ENCODE peak calls at places on chromosome 5, in eight cellular contexts. R is prostate gland, J is left lung, K is lung, L is adrenal gland, F is PC-9, W is IMR-90, Q is tibial nerve. V is an unnamed sample. For H3K4me1, the result is how much of the 10 kb centered on the place peaks cover.

GRCh38 chr5:150285114-150285513 is 4.5 kb downstream of the CAMK2A start:
- DNase-seq in R (no peak), J (no peak), K (no peak), L (no peak), F (no peak), W (no peak), Q (no peak), V (no peak)

GRCh38 chr5:90293931-90294330 is 115.6 kb downstream of the CETN3 start:
- DNase-seq in R (no peak), J (no peak), K (no peak), L (no peak), F (peak), W (peak), Q (no peak), V (no peak)

GRCh38 chr5:166720026-166720425 is 1571.4 kb upstream of the WWC1 start:
- DNase-seq in R (no peak), J (no peak), K (no peak), L (no peak), F (no peak), W (no peak), Q (no peak), V (no peak)

GRCh38 chr5:142961435-142962171 is 191.4 kb downstream of the ARHGAP26 start:
- DNase-seq in R (no peak), J (no peak), K (no peak), L (no peak), F (no peak), W (no peak), Q (no peak), V (no peak)

GRCh38 chr5:53366245-53366644 is 114.2 kb upstream of the FST start:
- DNase-seq in R (no peak), J (no peak), K (no peak), L (no peak), F (no peak), W (peak), Q (no peak), V (no peak)

GRCh38 chr5:172435362-172436077 is 18.8 kb downstream of the SH3PXD2B start:
- DNase-seq in R (no peak), J (no peak), K (no peak), L (no peak), F (no peak), W (no peak), Q (no peak), V (no peak)

GRCh38 chr5:123182072-123182471 is 93.0 kb downstream of the PRDM6 start:
- DNase-seq in R (no peak), J (no peak), K (no peak), L (no peak), F (no peak), W (no peak), Q (no peak), V (no peak)

GRCh38 chr5:146560205-146560812 is 44.3 kb upstream of the GPR151 start:
- DNase-seq in R (no peak), J (no peak), K (no peak), L (no peak), F (no peak), W (peak), Q (no peak), V (no peak)

GRCh38 chr5:38707352-38708324 is 138.2 kb upstream of the OSMR start:
- DNase-seq in R (no peak), J (no peak), K (no peak), L (peak), F (no peak), W (no peak), Q (no peak), V (no peak)

GRCh38 chr5:75885849-75886596 is 168.8 kb upstream of the POC5 start:
- DNase-seq in R (no peak), J (no peak), K (no peak), L (no peak), F (no peak), W (no peak), Q (no peak), V (peak)

GRCh38 chr5:34535944-34536628 is 120.0 kb upstream of the RAI14 start:
- DNase-seq in R (no peak), J (no peak), K (no peak), L (no peak), F (peak), W (peak), Q (no peak), V (no peak)

GRCh38 chr5:61625682-61626620 is 293.9 kb downstream of the ZSWIM6 start:
- DNase-seq in R (peak), J (peak), K (peak), L (peak), F (no peak), W (peak), Q (peak), V (peak)

GRCh38 chr5:61623401-61624069 is 291.5 kb downstream of the ZSWIM6 start:
- DNase-seq in R (no peak), J (no peak), K (no peak), L (no peak), F (no peak), W (no peak), Q (no peak), V (no peak)

GRCh38 chr5:61624553-61624952 is 292.5 kb downstream of the ZSWIM6 start:
- DNase-seq in R (no peak), J (no peak), K (no peak), L (no peak), F (no peak), W (no peak), Q (no peak), V (no peak)

GRCh38 chr5:61624966-61625681 is 293.1 kb downstream of the ZSWIM6 start:
- DNase-seq in R (no peak), J (no peak), K (no peak), L (no peak), F (no peak), W (no peak), Q (no peak), V (no peak)

GRCh38 chr5:61626639-61627282 is 294.7 kb downstream of the ZSWIM6 start:
- DNase-seq in R (no peak), J (no peak), K (no peak), L (no peak), F (no peak), W (no peak), Q (no peak), V (no peak)
- H3K27ac ChIP-seq in R (no peak), J (peak), K (peak), L (peak), F (no peak), W (no peak), Q (peak), V (no peak)

DNA sequence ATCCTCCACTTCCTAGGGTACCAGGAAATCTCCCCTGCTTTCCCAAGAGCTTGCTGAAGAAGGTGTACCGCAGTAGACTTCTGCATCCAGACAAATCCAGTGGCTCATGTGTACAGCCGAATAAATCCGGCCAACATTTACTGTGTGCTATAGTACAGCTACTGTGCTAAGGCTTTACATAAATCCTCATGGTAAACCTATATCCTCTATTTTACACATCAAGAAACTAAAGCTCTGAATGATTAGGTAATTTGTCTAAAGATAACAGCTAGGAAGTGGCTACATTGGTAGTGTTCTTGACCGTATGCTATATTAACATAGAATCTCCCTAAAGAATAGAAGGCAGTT is 511 bp upstream of the WDR41 start:
- DNase-seq in R (no peak), J (no peak), K (no peak), L (no peak), F (no peak), W (no peak), Q (no peak), V (no peak)
- TF ChIP-seq CTCF in R (no peak), J (no peak), K (no peak), L (no peak), F (peak), W (no peak), Q (no peak), V (no peak)

DNA sequence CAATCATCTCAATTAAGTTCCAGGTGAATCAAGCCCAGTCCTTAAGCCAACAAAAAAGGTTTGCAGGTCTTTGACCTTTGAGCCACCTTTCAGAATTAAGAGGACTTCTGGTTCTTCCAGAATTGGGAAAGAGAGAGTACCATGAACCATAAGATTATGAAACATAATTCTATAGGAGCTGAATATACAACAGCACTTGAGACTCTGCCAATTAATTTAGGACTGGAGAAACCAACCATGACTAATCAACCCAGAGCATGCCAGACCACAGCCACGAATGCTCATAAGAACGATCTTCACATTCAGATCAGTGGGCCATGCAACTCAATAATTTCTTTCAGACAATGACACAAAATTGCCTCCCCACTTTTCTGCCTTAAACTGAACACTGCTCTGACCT is 213.6 kb downstream of the ATPSCKMT start:
- DNase-seq in R (no peak), J (no peak), K (no peak), L (no peak), F (peak), W (peak), Q (no peak), V (no peak)
- H3K4me1 ChIP-seq in R (under half), J (under half), K (under half), L (under half), F (under half), W (under half), Q (under half), V (under half)

DNA sequence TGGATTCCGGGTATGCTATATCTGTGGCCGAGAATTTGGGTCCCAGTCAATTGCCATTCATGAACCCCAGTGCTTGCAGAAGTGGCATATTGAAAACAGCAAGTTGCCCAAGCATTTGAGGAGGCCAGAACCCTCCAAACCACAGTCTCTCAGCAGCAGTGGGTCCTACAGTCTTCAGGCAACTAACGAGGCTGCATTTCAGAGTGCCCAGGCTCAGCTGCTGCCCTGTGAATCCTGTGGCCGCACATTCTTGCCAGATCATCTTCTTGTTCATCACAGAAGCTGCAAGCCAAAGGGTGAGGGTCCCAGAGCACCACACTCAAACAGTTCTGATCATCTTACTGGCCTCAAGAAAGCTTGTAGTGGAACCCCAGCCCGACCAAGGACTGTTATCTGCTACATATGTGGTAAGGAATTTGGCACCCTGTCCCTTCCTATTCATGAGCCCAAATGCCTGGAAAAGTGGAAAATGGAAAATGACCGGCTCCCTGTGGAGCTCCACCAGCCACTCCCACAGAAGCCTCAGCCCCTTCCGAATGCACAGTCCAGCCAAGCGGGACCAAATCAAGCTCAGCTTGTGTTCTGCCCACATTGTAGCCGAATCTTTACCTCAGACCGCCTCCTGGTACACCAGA is 23.0 kb downstream of the ZNF474 start:
- DNase-seq in R (no peak), J (no peak), K (no peak), L (no peak), F (no peak), W (no peak), Q (no peak), V (no peak)
- H3K27ac ChIP-seq in R (no peak), J (no peak), K (no peak), L (no peak), F (no peak), W (peak), Q (no peak), V (no peak)

DNA sequence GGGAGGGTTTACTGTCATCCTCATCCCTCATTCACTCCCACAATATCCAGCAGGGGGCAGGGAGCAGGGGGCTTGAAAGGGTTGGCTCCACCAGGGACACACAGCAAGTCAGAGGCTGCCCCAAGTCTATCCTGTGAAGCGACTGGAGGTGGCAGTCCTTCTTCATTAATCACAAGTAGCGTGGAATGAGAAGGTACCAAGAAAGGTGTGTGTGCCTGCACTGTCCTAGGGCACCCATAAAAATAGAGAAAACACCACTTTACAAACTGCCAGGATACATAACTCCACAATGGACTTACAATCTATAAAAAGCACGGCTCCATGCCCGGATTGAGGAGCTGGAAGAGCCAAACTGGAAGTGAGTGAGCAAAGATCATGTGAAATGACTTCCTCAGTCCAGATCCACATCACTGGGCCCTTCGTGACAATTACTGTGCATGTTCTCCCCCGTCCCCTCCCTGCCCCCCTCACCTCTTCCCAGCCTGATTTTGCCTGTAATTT is 183.9 kb downstream of the SLIT3 start:
- DNase-seq in R (no peak), J (no peak), K (no peak), L (no peak), F (no peak), W (no peak), Q (no peak), V (peak)
- TF ChIP-seq CTCF in R (no peak), J (no peak), K (no peak), L (no peak), F (no peak), W (no peak), Q (no peak), V (no peak)

GRCh38 chr5:131274341-131275063 is 10.6 kb downstream of the CDC42SE2 start:
- DNase-seq in R (no peak), J (no peak), K (no peak), L (no peak), F (no peak), W (no peak), Q (no peak), V (no peak)
- H3K4me1 ChIP-seq in R (under half), J (half or more), K (under half), L (under half), F (under half), W (under half), Q (under half), V (under half)

DNA sequence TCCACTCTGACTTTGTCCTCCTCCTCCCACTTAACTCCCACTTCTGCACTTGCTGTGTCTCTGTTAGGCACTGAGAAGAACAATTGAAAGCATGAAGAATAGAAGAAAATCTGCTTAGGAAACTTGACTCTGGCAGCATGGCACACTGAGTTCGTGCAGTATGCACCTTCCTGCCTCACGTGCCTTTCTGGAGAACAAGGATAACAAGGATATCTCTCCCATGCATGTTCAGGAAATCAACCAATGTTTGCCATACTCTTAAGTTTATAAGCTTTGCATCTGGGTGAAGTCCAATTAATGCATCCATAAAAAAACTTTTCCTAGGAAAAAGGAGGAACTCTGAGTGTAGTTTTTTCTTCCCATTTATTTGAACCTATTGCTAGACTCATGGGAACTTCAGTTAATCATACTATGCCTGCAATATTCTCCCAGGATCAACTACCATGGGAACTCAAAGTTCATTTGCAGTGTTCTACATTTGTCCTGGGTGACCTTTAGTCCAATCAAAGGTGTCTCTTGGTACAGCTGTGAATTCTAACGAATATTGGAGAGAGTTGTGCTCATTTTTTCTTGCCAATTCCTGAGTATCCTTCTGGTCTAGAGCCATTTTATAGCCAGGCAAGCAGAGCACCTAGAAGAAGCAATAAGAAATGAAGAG is 227.0 kb downstream of the ENC1 start:
- DNase-seq in R (no peak), J (no peak), K (no peak), L (no peak), F (no peak), W (no peak), Q (no peak), V (no peak)
- H3K27ac ChIP-seq in R (no peak), J (no peak), K (no peak), L (no peak), F (no peak), W (no peak), Q (no peak), V (no peak)